ENCODE peak calls at places on chromosomes 16 and 17, in nine cellular contexts. R is body of pancreas, U is stomach, A is right lobe of liver, F is H54, X is K562, O is endothelial cell of umbilical vein, B is breast epithelium, Y is esophagus squamous epithelium. V is an unnamed sample.

GRCh38 chr17:40462343-40463121 is 19.3 kb downstream of the IGFBP4 start:
- DNase-seq in R (no peak), U (no peak), A (no peak), F (no peak), X (no peak), O (no peak), B (no peak), Y (no peak), V (no peak)

GRCh38 chr17:55005520-55005919 is 37.0 kb downstream of the STXBP4 start:
- DNase-seq in R (no peak), U (no peak), A (no peak), F (no peak), X (peak; percentile 14), O (peak; percentile 35), B (no peak), Y (no peak), V (peak; percentile 56)

GRCh38 chr17:68352041-68352440 is 60.7 kb downstream of the ARSG start:
- DNase-seq in R (no peak), U (no peak), A (no peak), F (no peak), X (no peak), O (no peak), B (no peak), Y (no peak), V (no peak)

GRCh38 chr17:50218771-50219315 is 17.4 kb upstream of the COL1A1 start:
- DNase-seq in R (no peak), U (no peak), A (no peak), F (no peak), X (no peak), O (no peak), B (no peak), Y (no peak), V (no peak)

GRCh38 chr17:81703747-81704654 is 834 bp downstream of the MRPL12 start:
- DNase-seq in R (no peak), U (no peak), A (no peak), F (no peak), X (peak; percentile 34), O (no peak), B (no peak), Y (no peak), V (peak; percentile 60)

GRCh38 chr16:70476272-70477020 is 22.1 kb downstream of the FCSK start:
- DNase-seq in R (no peak), U (peak; percentile 31), A (no peak), F (peak; percentile 95), X (no peak), O (peak; percentile 67), B (no peak), Y (no peak), V (peak; percentile 21)

GRCh38 chr16:85900031-85900792 is 1.2 kb downstream of the IRF8 start:
- DNase-seq in R (no peak), U (peak; percentile 67), A (no peak), F (no peak), X (no peak), O (no peak), B (no peak), Y (no peak), V (no peak)

GRCh38 chr16:49340466-49340865 is 33.1 kb upstream of the C16orf78 start:
- DNase-seq in R (no peak), U (no peak), A (no peak), F (no peak), X (no peak), O (no peak), B (no peak), Y (no peak), V (no peak)

GRCh38 chr16:57376313-57376818 is 4.1 kb downstream of the CX3CL1 start:
- DNase-seq in R (no peak), U (no peak), A (no peak), F (no peak), X (no peak), O (no peak), B (no peak), Y (no peak), V (no peak)

GRCh38 chr16:57374067-57374534 is 1.8 kb downstream of the CX3CL1 start:
- DNase-seq in R (no peak), U (no peak), A (no peak), F (no peak), X (no peak), O (no peak), B (peak; percentile 57), Y (no peak), V (no peak)

GRCh38 chr16:57371494-57372371 is 557 bp upstream of the CX3CL1 start:
- DNase-seq in R (no peak), U (no peak), A (peak; percentile 88), F (no peak), X (no peak), O (no peak), B (no peak), Y (no peak), V (no peak)

GRCh38 chr16:57373117-57373947 is 1.0 kb downstream of the CX3CL1 start:
- DNase-seq in R (no peak), U (no peak), A (no peak), F (no peak), X (no peak), O (no peak), B (peak; percentile 73), Y (no peak), V (no peak)

DNA sequence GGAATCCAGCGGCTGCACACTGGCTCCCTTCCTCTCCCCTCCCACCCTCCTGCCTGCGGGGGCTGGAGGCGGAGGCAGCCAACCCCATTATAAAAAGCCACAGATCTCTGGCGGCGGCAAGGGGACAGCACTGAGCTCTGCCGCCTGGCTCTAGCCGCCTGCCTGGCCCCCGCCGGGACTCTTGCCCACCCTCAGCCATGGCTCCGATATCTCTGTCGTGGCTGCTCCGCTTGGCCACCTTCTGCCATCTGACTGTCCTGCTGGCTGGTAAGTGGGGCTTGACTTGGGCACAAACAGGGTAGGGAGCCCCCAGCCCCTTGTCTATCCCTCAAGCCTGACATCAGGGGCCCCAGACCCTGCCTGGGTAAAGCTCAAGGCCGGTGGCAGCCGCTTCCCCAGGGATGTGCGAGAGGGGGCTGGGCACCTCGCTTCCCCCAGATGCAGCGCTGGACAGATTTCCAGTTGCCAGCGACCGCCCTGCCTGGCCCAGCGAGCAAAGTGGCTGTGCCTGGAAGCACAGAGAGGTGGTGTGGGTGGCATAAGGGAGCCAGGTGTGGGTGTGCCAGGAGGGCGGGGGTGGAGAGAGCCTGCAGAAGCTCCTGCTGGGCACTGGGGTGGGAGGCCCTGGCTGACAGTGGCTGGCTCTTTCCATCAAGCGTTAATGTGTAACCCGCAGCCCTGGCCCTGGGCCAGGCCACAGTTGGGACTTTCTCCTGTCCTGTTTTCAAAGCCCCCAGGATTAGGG is at the start of gene CX3CL1:
- DNase-seq in R (peak; percentile 76), U (peak; percentile 40), A (peak; percentile 96), F (no peak), X (no peak), O (peak; percentile 55), B (peak; percentile 94), Y (no peak), V (no peak)
- TF ChIP-seq POLR2A in R (peak; percentile 48), U (no peak), A (peak; percentile 86), F (no peak), X (no peak), O (no peak), B (peak; percentile 88), Y (no peak), V (no peak)

GRCh38 chr16:81823111-81823510 is 44.0 kb downstream of the PLCG2 start:
- DNase-seq in R (no peak), U (peak; percentile 39), A (peak; percentile 71), F (no peak), X (no peak), O (peak; percentile 39), B (no peak), Y (no peak), V (no peak)
- TF ChIP-seq POLR2A in R (no peak), U (no peak), A (no peak), F (no peak), X (no peak), O (no peak), B (no peak), Y (no peak), V (no peak)

DNA sequence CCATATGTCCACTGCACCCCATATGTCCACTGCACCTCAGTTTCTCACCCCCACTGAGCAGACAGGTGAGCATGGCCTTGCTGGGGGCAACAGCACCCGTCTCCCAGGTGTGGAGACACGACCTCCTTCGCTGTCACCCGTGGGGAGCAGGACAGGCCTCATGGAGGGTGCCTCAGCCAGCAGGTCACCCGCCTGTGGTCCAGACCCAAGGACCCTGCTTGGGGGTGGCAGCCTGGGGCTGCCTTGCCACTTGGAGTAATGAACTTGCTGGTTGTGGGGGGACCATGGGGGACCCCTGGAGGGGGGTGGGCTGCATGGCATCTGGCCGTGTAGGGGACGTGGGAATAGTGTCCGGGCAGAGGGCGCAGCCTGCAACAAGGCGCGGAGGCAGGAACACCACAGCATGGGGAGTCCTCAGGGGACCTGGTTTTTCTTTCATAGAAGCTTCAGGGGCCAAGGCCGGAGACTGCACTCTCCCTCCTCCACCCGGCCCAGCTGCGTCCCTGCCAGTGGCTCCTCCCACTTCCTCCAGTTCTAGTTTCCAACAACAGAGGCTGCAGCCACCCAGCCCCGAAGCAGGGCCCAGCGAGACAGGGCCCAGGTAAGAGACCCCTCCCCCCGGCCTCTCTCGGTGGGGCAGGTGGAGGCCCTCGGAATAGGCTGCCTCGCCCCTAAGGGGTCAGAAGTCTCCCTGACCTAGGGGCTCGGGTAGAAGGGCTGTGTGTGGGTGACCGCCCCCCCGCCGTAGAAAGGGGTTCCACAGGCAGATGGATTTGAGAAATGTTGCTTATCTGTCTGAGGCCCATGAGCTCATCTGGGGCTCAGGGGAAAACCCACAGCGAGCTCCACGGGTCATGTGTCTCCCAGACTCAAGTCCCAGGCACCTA is at the start of gene NHLRC4:
- DNase-seq in R (no peak), U (peak; percentile 69), A (no peak), F (peak; percentile 82), X (peak; percentile 74), O (peak; percentile 65), B (no peak), Y (no peak), V (peak; percentile 93)
- TF ChIP-seq POLR2A in R (no peak), U (no peak), A (no peak), F (no peak), X (no peak), O (no peak), B (no peak), Y (no peak), V (peak; percentile 68)

GRCh38 chr16:1971678-1972489 is at the start of gene TBL3:
- DNase-seq in R (peak; percentile 93), U (peak; percentile 94), A (peak; percentile 95), F (peak; percentile 97), X (peak; percentile 83), O (peak; percentile 95), B (peak; percentile 90), Y (peak; percentile 70), V (peak; percentile 97)
- TF ChIP-seq POLR2A in R (peak; percentile 80), U (no peak), A (peak; percentile 88), F (peak; percentile 68), X (peak; percentile 87), O (peak; percentile 94), B (peak; percentile 97), Y (peak; percentile 94), V (peak; percentile 97)

GRCh38 chr16:90044111-90044551 is 24.9 kb upstream of the DBNDD1 start:
- DNase-seq in R (no peak), U (peak; percentile 59), A (no peak), F (no peak), X (peak; percentile 37), O (no peak), B (peak; percentile 66), Y (no peak), V (no peak)
- TF ChIP-seq POLR2A in R (no peak), U (no peak), A (no peak), F (no peak), X (no peak), O (no peak), B (no peak), Y (no peak), V (no peak)

DNA sequence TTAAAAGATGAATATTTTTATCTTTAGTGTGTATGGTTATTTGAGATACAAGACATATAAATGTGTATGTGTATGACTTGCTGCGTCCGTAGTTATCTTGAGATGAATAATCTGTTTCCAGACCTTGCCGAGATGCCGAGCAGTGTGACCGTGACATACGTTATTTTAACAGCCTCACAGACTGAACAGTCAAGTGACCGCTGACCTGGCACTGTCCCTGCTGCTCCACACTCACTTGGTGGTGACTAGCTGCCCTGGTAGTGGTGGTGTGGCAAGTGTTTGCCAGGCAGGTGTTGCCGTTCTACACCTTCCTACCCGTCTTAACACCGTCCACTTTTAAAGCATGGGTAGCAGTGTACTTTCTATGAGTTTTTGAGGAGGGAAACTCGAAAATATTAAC is 5.0 kb downstream of the ZC3H18 start:
- DNase-seq in R (no peak), U (no peak), A (no peak), F (no peak), X (no peak), O (no peak), B (no peak), Y (no peak), V (no peak)
- TF ChIP-seq POLR2A in R (no peak), U (no peak), A (no peak), F (no peak), X (no peak), O (no peak), B (no peak), Y (no peak), V (no peak)

V was measured in erythroblast.